ENCODE peak calls at places on chromosomes 1 and 21, in seven cellular contexts. S is uterus, R is A549, C is right lobe of liver, U is transverse colon, Z is breast epithelium, K is vagina. W is an unnamed sample.

GRCh38 chr1:196317535-196318522 is 290.4 kb downstream of the KCNT2 start:
- DNase-seq in S (no peak), R (peak; percentile 58), C (no peak), U (no peak), Z (no peak), K (no peak), W (no peak)

GRCh38 chr21:35079181-35079580 is 30.1 kb upstream of the RUNX1 start:
- DNase-seq in S (no peak), R (no peak), C (no peak), U (no peak), Z (no peak), K (no peak), W (no peak)

GRCh38 chr1:32989160-32989894 is 24.7 kb upstream of the RNF19B start:
- DNase-seq in S (peak; percentile 75), R (peak; percentile 79), C (peak; percentile 62), U (peak; percentile 56), Z (peak; percentile 54), K (peak; percentile 94), W (no peak)

GRCh38 chr1:64212023-64212422 is 8.6 kb downstream of the UBE2U start:
- DNase-seq in S (no peak), R (no peak), C (no peak), U (no peak), Z (no peak), K (no peak), W (peak; percentile 22)

GRCh38 chr1:207352560-207352959 is 31.1 kb downstream of the CD55 start:
- DNase-seq in S (no peak), R (no peak), C (no peak), U (no peak), Z (no peak), K (no peak), W (no peak)

GRCh38 chr1:229406798-229407197 is 27.1 kb downstream of the ACTA1 start:
- DNase-seq in S (no peak), R (no peak), C (no peak), U (peak; percentile 22), Z (no peak), K (no peak), W (no peak)

GRCh38 chr1:177976596-177976995 is 6.7 kb upstream of the SEC16B start:
- DNase-seq in S (no peak), R (no peak), C (no peak), U (no peak), Z (no peak), K (no peak), W (no peak)

GRCh38 chr1:6515771-6516170 is 24.3 kb upstream of the PLEKHG5 start:
- DNase-seq in S (no peak), R (no peak), C (no peak), U (no peak), Z (no peak), K (no peak), W (no peak)

GRCh38 chr1:64093941-64094340 is 109.5 kb upstream of the UBE2U start:
- DNase-seq in S (no peak), R (no peak), C (no peak), U (no peak), Z (no peak), K (no peak), W (no peak)

GRCh38 chr1:150887018-150887417 is at the start of gene CTXND2:
- DNase-seq in S (no peak), R (no peak), C (no peak), U (no peak), Z (no peak), K (no peak), W (no peak)

GRCh38 chr1:205074513-205074912 is 9.7 kb downstream of the TMEM81 start:
- DNase-seq in S (no peak), R (no peak), C (no peak), U (no peak), Z (no peak), K (no peak), W (peak; percentile 55)

GRCh38 chr21:33025471-33026298 is at the start of gene OLIG2:
- DNase-seq in S (no peak), R (no peak), C (no peak), U (no peak), Z (no peak), K (no peak), W (peak; percentile 95)

GRCh38 chr1:911875-912739 is 11.6 kb upstream of the SAMD11 start:
- DNase-seq in S (peak; percentile 17), R (no peak), C (peak; percentile 37), U (no peak), Z (no peak), K (no peak), W (no peak)

GRCh38 chr21:42499430-42500106 is 3.5 kb upstream of the RSPH1 start:
- DNase-seq in S (no peak), R (no peak), C (no peak), U (no peak), Z (no peak), K (no peak), W (no peak)

GRCh38 chr1:94926365-94926914 is 470 bp downstream of the CNN3 start:
- DNase-seq in S (peak; percentile 74), R (peak; percentile 45), C (peak; percentile 68), U (peak; percentile 60), Z (peak; percentile 57), K (no peak), W (no peak)

GRCh38 chr21:41706263-41706639 is 60.6 kb downstream of the RIPK4 start:
- DNase-seq in S (no peak), R (no peak), C (no peak), U (peak; percentile 45), Z (no peak), K (no peak), W (no peak)

DNA sequence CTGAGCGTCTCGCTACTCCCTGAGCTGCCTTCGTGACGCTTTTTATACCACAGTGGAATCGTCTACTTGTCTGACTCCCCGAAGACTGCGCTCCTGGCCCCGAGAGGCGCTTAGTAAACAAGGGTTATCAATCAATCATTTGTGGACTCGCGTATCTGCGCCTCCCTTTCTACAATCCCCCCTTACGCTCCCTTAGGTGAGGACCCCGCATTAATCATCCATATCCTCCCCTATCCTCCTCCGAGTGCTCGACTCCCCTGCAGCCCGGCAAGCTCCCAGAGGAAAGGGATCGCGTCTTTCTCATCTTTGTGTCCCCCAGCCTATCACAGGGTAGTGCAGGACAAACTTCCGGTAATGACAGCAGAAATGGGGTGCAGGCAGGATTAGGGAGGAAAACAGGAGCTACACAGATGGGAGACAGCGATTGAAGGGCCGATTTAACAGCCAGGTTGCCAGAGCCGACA is 502 bp downstream of the TMEM59 start:
- DNase-seq in S (peak; percentile 19), R (peak; percentile 16), C (peak; percentile 46), U (peak; percentile 35), Z (no peak), K (peak; percentile 88), W (peak; percentile 45)
- TF ChIP-seq POLR2A in S (no peak), R (no peak), C (no peak), U (no peak), Z (no peak), K (no peak), W (no peak)

GRCh38 chr1:184036517-184036949 is 995 bp downstream of the COLGALT2 start:
- DNase-seq in S (peak; percentile 27), R (peak; percentile 11), C (no peak), U (peak; percentile 15), Z (no peak), K (no peak), W (no peak)
- TF ChIP-seq POLR2A in S (no peak), R (no peak), C (no peak), U (no peak), Z (no peak), K (no peak), W (no peak)

GRCh38 chr1:31955917-31956736 is 18.0 kb upstream of the PTP4A2 start:
- DNase-seq in S (peak; percentile 82), R (peak; percentile 95), C (peak; percentile 57), U (peak; percentile 86), Z (peak; percentile 70), K (peak; percentile 97), W (peak; percentile 67)
- TF ChIP-seq POLR2A in S (peak; percentile 21), R (no peak), C (peak; percentile 20), U (no peak), Z (no peak), K (no peak), W (peak; percentile 9)

GRCh38 chr1:224681816-224682215 is 65.7 kb downstream of the CNIH3 start:
- DNase-seq in S (no peak), R (no peak), C (no peak), U (no peak), Z (no peak), K (no peak), W (no peak)
- TF ChIP-seq POLR2A in S (no peak), R (no peak), C (no peak), U (no peak), Z (no peak), K (no peak), W (no peak)

GRCh38 chr21:40388046-40388445 is 458.9 kb downstream of the DSCAM start:
- DNase-seq in S (no peak), R (no peak), C (no peak), U (no peak), Z (no peak), K (no peak), W (no peak)
- TF ChIP-seq POLR2A in S (no peak), R (no peak), C (no peak), U (no peak), Z (no peak), K (no peak), W (no peak)

DNA sequence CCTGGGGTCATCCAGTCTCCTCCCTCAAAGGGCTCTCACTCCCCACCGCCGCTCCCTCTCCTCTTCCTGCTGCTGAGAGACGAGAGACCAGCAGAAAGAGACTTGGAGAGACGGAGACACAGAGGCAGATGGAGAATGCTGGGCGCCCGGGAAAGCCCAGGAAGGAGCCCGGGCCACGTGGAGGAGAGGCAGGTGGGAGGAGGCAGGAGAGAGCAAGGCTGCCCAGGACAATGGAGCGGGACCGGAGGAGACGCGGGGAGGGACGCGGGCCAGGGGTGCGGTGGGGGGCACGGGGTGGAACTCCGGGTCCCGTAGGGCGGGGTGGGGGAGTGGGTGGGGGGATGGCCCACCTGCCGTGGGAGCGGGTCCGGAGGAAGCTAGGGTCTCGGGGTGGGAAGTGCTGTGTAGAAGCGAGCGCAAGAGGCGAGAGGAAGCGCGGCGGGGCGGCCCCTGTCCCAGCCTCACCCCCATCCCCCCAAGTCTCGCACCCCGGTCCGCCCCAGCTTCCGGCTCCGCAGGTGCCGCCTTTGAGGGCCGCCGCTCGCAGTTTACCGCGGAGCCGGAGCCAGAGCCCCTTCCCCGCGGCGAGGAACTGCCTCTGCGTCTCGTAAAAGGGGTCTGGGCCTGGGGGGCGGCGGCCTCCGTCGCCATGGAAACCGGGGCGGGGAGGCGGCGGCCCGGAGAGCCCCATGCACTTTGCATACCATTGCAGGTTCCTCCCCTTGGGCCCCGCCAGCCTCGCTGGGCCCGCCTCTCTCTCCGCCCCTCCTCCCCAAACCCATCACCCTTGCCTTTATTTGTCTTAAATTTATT is 11.7 kb upstream of the EPHA2 start:
- DNase-seq in S (peak; percentile 72), R (peak; percentile 74), C (no peak), U (peak; percentile 70), Z (no peak), K (no peak), W (no peak)
- TF ChIP-seq POLR2A in S (no peak), R (peak; percentile 16), C (no peak), U (no peak), Z (no peak), K (no peak), W (no peak)

GRCh38 chr1:37930246-37931142 is 16.4 kb downstream of the INPP5B start:
- DNase-seq in S (no peak), R (no peak), C (no peak), U (no peak), Z (no peak), K (no peak), W (no peak)
- TF ChIP-seq POLR2A in S (no peak), R (no peak), C (no peak), U (no peak), Z (no peak), K (no peak), W (no peak)

W was measured in H54.